ENCODE peak calls at places on chromosomes 11 and 22, in eight cellular contexts. R, G, V, B, S, P, Y and I are unnamed samples.

GRCh38 chr11:122340607-122341006 is 224.6 kb upstream of the BLID start:
- DNase-seq in R (peak), G (no peak), V (no peak), B (no peak), S (no peak), P (no peak), Y (no peak), I (no peak)

GRCh38 chr11:124839051-124839971 is 25.9 kb upstream of the ROBO3 start:
- DNase-seq in R (no peak), G (no peak), V (no peak), B (peak), S (no peak), P (no peak), Y (no peak), I (no peak)

GRCh38 chr11:87236368-87236767 is 198.6 kb downstream of the TMEM135 start:
- DNase-seq in R (no peak), G (no peak), V (no peak), B (no peak), S (no peak), P (no peak), Y (no peak), I (no peak)

GRCh38 chr11:124799384-124800225 is 601 bp downstream of the MSANTD2 start:
- DNase-seq in R (peak), G (peak), V (no peak), B (peak), S (peak), P (peak), Y (peak), I (peak)

GRCh38 chr11:1293619-1294015 is 15.8 kb downstream of the TOLLIP start:
- DNase-seq in R (peak), G (no peak), V (no peak), B (no peak), S (no peak), P (peak), Y (no peak), I (no peak)

GRCh38 chr11:108983621-108984020 is 318.8 kb downstream of the DDX10 start:
- DNase-seq in R (peak), G (no peak), V (no peak), B (no peak), S (no peak), P (no peak), Y (no peak), I (no peak)

GRCh38 chr11:131099746-131100145 is 183.5 kb upstream of the SNX19 start:
- DNase-seq in R (no peak), G (no peak), V (no peak), B (no peak), S (no peak), P (no peak), Y (peak), I (no peak)

GRCh38 chr11:92276773-92277172 is 52.2 kb downstream of the FAT3 start:
- DNase-seq in R (no peak), G (no peak), V (no peak), B (no peak), S (no peak), P (no peak), Y (no peak), I (no peak)

GRCh38 chr11:46348986-46349401 is 1.7 kb downstream of the DGKZ start:
- DNase-seq in R (no peak), G (no peak), V (no peak), B (no peak), S (peak), P (peak), Y (no peak), I (no peak)

GRCh38 chr11:20966489-20966888 is 297.1 kb downstream of the NELL1 start:
- DNase-seq in R (no peak), G (no peak), V (no peak), B (no peak), S (no peak), P (no peak), Y (no peak), I (no peak)

GRCh38 chr22:33605201-33605600 is 315.1 kb downstream of the LARGE1 start:
- DNase-seq in R (no peak), G (no peak), V (no peak), B (no peak), S (no peak), P (no peak), Y (no peak), I (no peak)

GRCh38 chr11:113991170-113991569 is 16.3 kb downstream of the HTR3A start:
- DNase-seq in R (peak), G (no peak), V (no peak), B (no peak), S (peak), P (peak), Y (no peak), I (peak)

GRCh38 chr11:58788355-58789023 is 56.0 kb downstream of the GLYATL2 start:
- DNase-seq in R (peak), G (no peak), V (peak), B (no peak), S (peak), P (peak), Y (peak), I (peak)

GRCh38 chr11:82814379-82814778 is 80.7 kb upstream of the FAM181B start:
- DNase-seq in R (no peak), G (no peak), V (no peak), B (no peak), S (no peak), P (no peak), Y (no peak), I (no peak)

GRCh38 chr11:107545101-107545514 is 20.4 kb downstream of the ALKBH8 start:
- DNase-seq in R (peak), G (no peak), V (peak), B (no peak), S (no peak), P (no peak), Y (no peak), I (no peak)

GRCh38 chr11:14357843-14358728 is 897 bp downstream of the RRAS2 start:
- DNase-seq in R (peak), G (peak), V (peak), B (no peak), S (peak), P (peak), Y (peak), I (peak)